ENCODE peak calls at places on chromosome 22, in nine cellular contexts. X is fibroblast of the aortic adventitia, Q is AG09319, J is RWPE1, H is GM12865, P is hepatocyte, L is activated B cell treated with CpG ODN at 0.5 μM for 24 hours, B is MCF 10A, E is MM.1S. S is an unnamed sample.

GRCh38 chr22:47356433-47357011 is 594.1 kb downstream of the TBC1D22A start:
- DNase-seq in X (no peak), Q (no peak), J (no peak), H (no peak), P (no peak), L (no peak), B (no peak), E (no peak), S (no peak)

GRCh38 chr22:48755332-48755949 is 1072.2 kb downstream of the BRD1 start:
- DNase-seq in X (no peak), Q (no peak), J (no peak), H (no peak), P (peak; percentile 2), L (no peak), B (no peak), E (no peak), S (peak; percentile 5)

GRCh38 chr22:41587347-41587723 is 2.3 kb downstream of the PMM1 start:
- DNase-seq in X (no peak), Q (no peak), J (no peak), H (no peak), P (no peak), L (no peak), B (no peak), E (no peak), S (no peak)

GRCh38 chr22:45784357-45785277 is 113.0 kb downstream of the ATXN10 start:
- DNase-seq in X (no peak), Q (no peak), J (no peak), H (peak; percentile 37), P (no peak), L (no peak), B (no peak), E (peak; percentile 74), S (no peak)

GRCh38 chr22:31105282-31105929 is 2.0 kb downstream of the SELENOM start:
- DNase-seq in X (no peak), Q (no peak), J (no peak), H (no peak), P (no peak), L (no peak), B (no peak), E (no peak), S (no peak)

GRCh38 chr22:38180841-38181452 is 683 bp downstream of the PLA2G6 start:
- DNase-seq in X (no peak), Q (no peak), J (no peak), H (peak; percentile 85), P (peak; percentile 66), L (no peak), B (peak; percentile 89), E (peak; percentile 76), S (no peak)

GRCh38 chr22:30906411-30906810 is 62.2 kb downstream of the MORC2 start:
- DNase-seq in X (no peak), Q (no peak), J (no peak), H (no peak), P (no peak), L (no peak), B (no peak), E (no peak), S (no peak)

GRCh38 chr22:35212996-35213395 is 44.3 kb upstream of the HMGXB4 start:
- DNase-seq in X (no peak), Q (no peak), J (no peak), H (no peak), P (no peak), L (no peak), B (no peak), E (no peak), S (no peak)

GRCh38 chr22:32308934-32309333 is 48.7 kb upstream of the RFPL3 start:
- DNase-seq in X (no peak), Q (no peak), J (no peak), H (no peak), P (no peak), L (no peak), B (no peak), E (no peak), S (no peak)

GRCh38 chr22:32310777-32311176 is 46.9 kb upstream of the RFPL3 start:
- DNase-seq in X (no peak), Q (no peak), J (no peak), H (no peak), P (no peak), L (no peak), B (no peak), E (no peak), S (no peak)

GRCh38 chr22:32311551-32312071 is 46.1 kb upstream of the RFPL3 start:
- DNase-seq in X (no peak), Q (no peak), J (no peak), H (no peak), P (no peak), L (no peak), B (no peak), E (no peak), S (no peak)

GRCh38 chr22:32308191-32308590 is 49.5 kb upstream of the RFPL3 start:
- DNase-seq in X (no peak), Q (no peak), J (no peak), H (no peak), P (no peak), L (no peak), B (no peak), E (no peak), S (no peak)

DNA sequence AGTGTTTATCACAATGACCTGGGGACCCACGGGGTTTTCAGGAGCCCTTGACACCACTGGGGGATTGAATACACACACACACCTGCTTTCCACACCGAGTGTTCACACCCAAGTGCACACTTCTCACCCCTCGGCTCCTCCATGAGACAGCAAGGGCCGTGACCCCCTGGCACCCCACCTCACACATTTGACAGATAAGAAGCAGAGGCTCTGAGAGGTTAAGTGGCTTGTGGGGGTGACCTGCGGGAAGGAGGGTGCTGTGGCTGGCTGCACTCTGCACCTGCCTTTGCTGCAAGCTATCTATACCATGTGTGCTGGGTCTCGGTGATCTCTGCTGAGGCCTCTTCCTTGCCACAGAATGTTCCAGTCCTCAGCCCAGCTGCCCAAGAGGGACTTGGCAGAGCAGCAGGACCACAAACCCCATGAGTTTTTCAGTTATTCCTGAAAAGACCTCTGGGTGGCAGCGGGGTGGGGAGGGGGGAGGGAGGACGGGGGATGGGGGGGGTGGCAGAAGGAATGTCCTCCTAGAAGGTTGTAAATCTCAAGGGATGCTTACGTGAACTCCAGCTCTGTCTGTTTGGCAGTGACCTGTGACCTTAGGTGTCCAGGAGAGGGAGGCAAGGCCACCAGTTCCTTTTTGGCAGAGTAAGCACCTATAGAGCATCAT is 47.9 kb upstream of the RFPL3 start:
- DNase-seq in X (no peak), Q (no peak), J (no peak), H (no peak), P (no peak), L (no peak), B (no peak), E (no peak), S (no peak)
- TF ChIP-seq CTCF in X (no peak), Q (no peak), J (no peak), H (no peak), P (no peak), L (no peak), B (no peak), E (no peak), S (no peak)

DNA sequence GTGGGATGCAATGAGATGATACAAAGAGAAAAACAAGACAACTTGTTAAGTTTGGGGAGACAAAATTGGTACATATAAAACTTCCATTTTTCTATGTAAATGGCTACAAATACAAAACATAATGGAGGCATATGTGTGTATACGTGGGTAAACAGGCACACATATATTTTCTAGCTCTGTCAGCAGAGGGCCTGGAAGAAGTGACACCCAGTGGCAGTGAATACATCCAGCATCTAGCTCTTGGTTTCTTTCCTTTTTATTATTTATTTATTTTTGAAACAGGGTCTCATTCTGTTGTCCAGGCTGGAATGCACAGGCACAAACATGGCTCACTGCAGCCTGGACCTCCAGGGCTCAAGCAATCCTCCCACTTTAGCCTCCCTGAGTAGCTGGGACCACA is 5.0 kb upstream of the RASL10A start:
- DNase-seq in X (no peak), Q (no peak), J (no peak), H (no peak), P (no peak), L (no peak), B (no peak), E (no peak), S (no peak)
- TF ChIP-seq CTCF in X (no peak), Q (no peak), J (peak; percentile 19), H (no peak), P (no peak), L (no peak), B (no peak), E (no peak), S (peak; percentile 30)

GRCh38 chr22:19798825-19799224 is 38.2 kb downstream of the TBX1 start:
- DNase-seq in X (no peak), Q (no peak), J (no peak), H (no peak), P (no peak), L (no peak), B (no peak), E (no peak), S (no peak)

GRCh38 chr22:19800306-19800705 is 39.7 kb downstream of the TBX1 start:
- DNase-seq in X (no peak), Q (no peak), J (no peak), H (no peak), P (no peak), L (no peak), B (no peak), E (no peak), S (no peak)

GRCh38 chr22:19798320-19798665 is 37.7 kb downstream of the TBX1 start:
- DNase-seq in X (no peak), Q (no peak), J (no peak), H (no peak), P (no peak), L (no peak), B (no peak), E (no peak), S (no peak)

GRCh38 chr22:19800761-19801244 is 40.2 kb downstream of the TBX1 start:
- DNase-seq in X (peak; percentile 25), Q (no peak), J (no peak), H (no peak), P (no peak), L (no peak), B (peak; percentile 21), E (no peak), S (no peak)

DNA sequence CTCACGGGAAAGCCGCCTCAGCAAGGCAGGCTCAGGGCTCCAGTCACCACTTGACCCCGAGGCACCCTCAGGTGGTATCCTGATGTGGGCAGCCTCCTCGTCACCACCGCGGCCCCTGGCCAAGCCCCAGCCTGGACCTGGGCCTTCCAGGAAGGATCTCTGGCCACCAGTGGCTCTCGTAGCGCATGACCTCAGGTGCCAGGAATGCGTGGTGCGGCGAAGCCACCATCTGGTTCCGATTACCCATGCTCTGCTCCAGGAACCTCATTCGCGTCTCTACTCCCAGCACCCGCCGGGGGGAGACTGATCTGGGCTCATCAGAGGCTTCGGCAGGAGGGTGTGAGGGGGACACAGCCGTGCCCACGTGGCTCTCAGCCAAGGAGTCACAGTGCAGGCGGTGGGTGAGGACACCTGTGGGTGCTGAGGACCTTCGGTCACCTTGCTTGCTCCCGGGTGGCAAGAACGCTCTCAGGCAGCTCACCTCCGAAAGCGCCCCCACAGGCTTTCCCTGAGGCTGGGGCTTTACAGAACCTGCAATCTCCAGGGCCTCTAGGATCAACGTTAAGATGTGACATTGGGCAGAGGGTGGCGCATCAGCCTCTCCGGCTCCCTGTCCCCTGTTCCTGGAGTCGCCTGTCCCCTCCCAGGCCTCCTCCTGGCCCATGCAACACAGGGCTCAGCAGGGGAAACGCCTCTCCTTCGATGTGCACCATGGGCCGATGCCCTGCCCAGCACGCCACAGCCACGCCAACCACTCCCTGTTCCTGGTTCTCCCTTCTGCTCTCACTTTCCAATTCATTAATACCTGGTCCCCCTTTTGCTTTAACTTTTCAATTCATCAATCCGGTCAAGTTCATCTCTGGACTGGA is 39.0 kb downstream of the TBX1 start:
- DNase-seq in X (peak; percentile 96), Q (peak; percentile 91), J (no peak), H (no peak), P (peak; percentile 69), L (no peak), B (no peak), E (no peak), S (no peak)
- TF ChIP-seq CTCF in X (peak; percentile 37), Q (peak; percentile 23), J (no peak), H (no peak), P (peak; percentile 3), L (no peak), B (no peak), E (no peak), S (no peak)

DNA sequence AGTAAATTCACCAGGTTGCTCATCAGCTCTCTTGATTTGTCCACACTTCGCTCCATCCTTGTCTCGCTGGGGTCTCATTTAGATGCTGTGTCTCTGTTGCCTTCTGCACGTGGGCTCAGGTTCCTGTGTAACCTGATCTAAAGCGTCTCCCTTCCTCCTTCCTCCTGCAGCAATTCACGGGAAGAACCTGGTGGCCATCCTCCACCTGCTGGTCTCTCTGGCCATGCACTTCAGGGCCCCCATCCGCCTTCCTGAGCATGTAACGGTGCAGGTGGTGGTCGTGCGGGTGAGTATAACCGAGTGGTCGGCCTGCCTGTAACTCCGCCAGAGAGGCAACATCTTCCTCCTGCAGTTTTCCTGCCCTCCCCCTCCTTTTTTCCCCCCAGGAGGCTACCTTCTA is 48.0 kb upstream of the PARVG start:
- DNase-seq in X (no peak), Q (no peak), J (no peak), H (no peak), P (no peak), L (no peak), B (no peak), E (no peak), S (no peak)
- TF ChIP-seq CTCF in X (no peak), Q (no peak), J (no peak), H (no peak), P (no peak), L (no peak), B (no peak), E (no peak), S (no peak)